ENCODE peak calls at places on chromosomes 5 and 9, in ten cellular contexts. V, R, G, D, W, X, E, O, S and Q are unnamed samples. For H3K4me1, the result is how much of the 10 kb centered on the place peaks cover.

GRCh38 chr5:71938886-71939285 is 168.4 kb upstream of the MAP1B start:
- DNase-seq in W (no peak), O (no peak), R (no peak), X (no peak), S (no peak), D (no peak), V (no peak), G (no peak), E (no peak), Q (no peak)

GRCh38 chr5:143775258-143775657 is 36.7 kb upstream of the HMHB1 start:
- DNase-seq in W (peak), V (peak), G (no peak), E (no peak), O (no peak), R (no peak), S (no peak), X (no peak), D (peak), Q (no peak)

GRCh38 chr9:22079873-22080341 is 70.8 kb upstream of the CDKN2B start:
- DNase-seq in W (no peak), G (no peak), E (no peak), V (peak), S (no peak), D (peak), R (no peak), X (no peak), O (no peak), Q (no peak)

GRCh38 chr9:89144242-89144641 is 34.4 kb downstream of the SHC3 start:
- DNase-seq in O (no peak), G (no peak), X (no peak), V (no peak), E (no peak), R (no peak), S (no peak), W (no peak), D (peak), Q (no peak)

GRCh38 chr5:159901772-159902171 is 14.5 kb upstream of the ADRA1B start:
- DNase-seq in O (no peak), G (no peak), X (no peak), W (no peak), R (no peak), S (no peak), D (no peak), V (no peak), E (no peak), Q (no peak)

GRCh38 chr9:122015165-122015821 is 77.8 kb downstream of the TTLL11 start:
- DNase-seq in R (no peak), W (no peak), X (no peak), E (no peak), D (no peak), S (no peak), V (no peak), O (no peak), G (no peak), Q (no peak)

GRCh38 chr9:123216387-123216786 is 52.0 kb downstream of the STRBP start:
- DNase-seq in X (no peak), O (no peak), G (no peak), V (no peak), R (no peak), S (no peak), E (no peak), W (no peak), D (peak), Q (no peak)

GRCh38 chr5:10145922-10146321 is 103.8 kb downstream of the ATPSCKMT start:
- DNase-seq in W (peak), X (peak), S (no peak), O (no peak), G (peak), D (peak), R (no peak), E (no peak), V (peak), Q (no peak)

GRCh38 chr9:35910613-35911488 is 1.6 kb downstream of the SPAAR start:
- DNase-seq in D (peak), X (peak), O (peak), R (no peak), W (peak), S (peak), G (no peak), V (peak), E (peak), Q (no peak)

GRCh38 chr5:64569880-64570279 is 64.1 kb downstream of the RGS7BP start:
- DNase-seq in D (no peak), E (no peak), G (no peak), R (no peak), O (no peak), X (no peak), S (no peak), V (no peak), W (no peak), Q (no peak)

GRCh38 chr9:3578786-3579185 is 53.0 kb upstream of the RFX3 start:
- DNase-seq in O (no peak), S (no peak), V (peak), X (no peak), E (no peak), G (no peak), R (no peak), D (peak), W (peak), Q (no peak)

GRCh38 chr5:132417010-132417439 is 47.5 kb downstream of the SLC22A5 start:
- DNase-seq in E (no peak), X (peak), R (no peak), G (no peak), D (no peak), O (no peak), V (no peak), S (no peak), W (no peak), Q (no peak)

GRCh38 chr9:130987738-130988399 is 21.1 kb upstream of the LAMC3 start:
- DNase-seq in D (no peak), X (no peak), E (no peak), V (no peak), W (no peak), S (no peak), G (no peak), O (no peak), R (no peak), Q (no peak)

GRCh38 chr5:141121563-141121962 is at the start of gene PCDHB4:
- DNase-seq in S (no peak), R (no peak), O (peak), V (no peak), G (no peak), W (peak), X (no peak), D (no peak), E (no peak), Q (no peak)

GRCh38 chr5:118447350-118447749 is 541.0 kb downstream of the DTWD2 start:
- DNase-seq in E (no peak), S (no peak), V (no peak), D (no peak), O (no peak), G (no peak), W (no peak), R (no peak), X (no peak), Q (no peak)

GRCh38 chr5:64229163-64229774 is 63.6 kb downstream of the RNF180 start:
- DNase-seq in W (peak), O (no peak), R (no peak), S (no peak), D (peak), X (no peak), E (no peak), G (no peak), V (peak), Q (no peak)

DNA sequence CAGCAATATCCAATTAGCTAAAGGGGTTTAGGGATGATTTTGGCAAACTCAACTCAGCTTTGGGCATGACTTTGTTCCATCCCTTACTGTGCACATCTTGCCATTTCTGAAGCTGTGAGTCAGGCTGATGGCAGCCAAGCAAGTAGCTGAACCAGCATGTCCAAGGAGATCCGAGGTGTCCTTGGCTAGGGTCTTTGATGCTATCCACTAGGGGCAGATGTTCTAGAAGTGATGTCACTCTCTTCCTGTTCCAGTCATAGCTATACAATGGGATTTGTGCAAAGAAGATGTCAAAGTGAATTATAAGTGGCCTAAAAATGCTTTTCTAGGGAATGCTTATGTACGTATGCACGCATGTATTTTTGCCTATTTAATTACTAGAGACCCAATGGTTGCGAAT is 160.8 kb upstream of the PAPPA start:
- DNase-seq in E (no peak), W (no peak), X (no peak), S (no peak), D (peak), G (no peak), V (peak), R (no peak), O (no peak), Q (no peak)
- TF ChIP-seq CTCF in E (no peak), W (peak), X (no peak), S (no peak), D (peak), G (no peak), V (peak), R (no peak), O (no peak), Q (no peak)

GRCh38 chr5:107457138-107457537 is 213.6 kb downstream of the EFNA5 start:
- DNase-seq in G (no peak), O (no peak), V (no peak), W (no peak), S (no peak), R (no peak), D (no peak), X (no peak), E (no peak), Q (no peak)
- H3K4me1 ChIP-seq in G (under half), O (under half), V (under half), W (under half), S (under half), R (under half), D (under half), X (under half), E (under half), Q (under half)

GRCh38 chr5:171537463-171537862 is 118.0 kb downstream of the FGF18 start:
- DNase-seq in R (no peak), X (no peak), O (no peak), E (no peak), D (peak), G (no peak), S (no peak), V (no peak), W (peak), Q (no peak)

GRCh38 chr5:171533153-171533552 is 113.7 kb downstream of the FGF18 start:
- DNase-seq in G (no peak), S (no peak), X (no peak), E (no peak), D (no peak), V (no peak), W (no peak), R (no peak), O (no peak), Q (no peak)

GRCh38 chr5:171535162-171535561 is 115.7 kb downstream of the FGF18 start:
- DNase-seq in W (no peak), X (no peak), E (no peak), V (no peak), S (no peak), O (no peak), D (no peak), R (no peak), G (no peak), Q (peak)

GRCh38 chr5:171531638-171532037 is 112.2 kb downstream of the FGF18 start:
- DNase-seq in S (no peak), V (no peak), R (peak), E (no peak), O (no peak), D (no peak), X (no peak), G (no peak), W (no peak), Q (no peak)

DNA sequence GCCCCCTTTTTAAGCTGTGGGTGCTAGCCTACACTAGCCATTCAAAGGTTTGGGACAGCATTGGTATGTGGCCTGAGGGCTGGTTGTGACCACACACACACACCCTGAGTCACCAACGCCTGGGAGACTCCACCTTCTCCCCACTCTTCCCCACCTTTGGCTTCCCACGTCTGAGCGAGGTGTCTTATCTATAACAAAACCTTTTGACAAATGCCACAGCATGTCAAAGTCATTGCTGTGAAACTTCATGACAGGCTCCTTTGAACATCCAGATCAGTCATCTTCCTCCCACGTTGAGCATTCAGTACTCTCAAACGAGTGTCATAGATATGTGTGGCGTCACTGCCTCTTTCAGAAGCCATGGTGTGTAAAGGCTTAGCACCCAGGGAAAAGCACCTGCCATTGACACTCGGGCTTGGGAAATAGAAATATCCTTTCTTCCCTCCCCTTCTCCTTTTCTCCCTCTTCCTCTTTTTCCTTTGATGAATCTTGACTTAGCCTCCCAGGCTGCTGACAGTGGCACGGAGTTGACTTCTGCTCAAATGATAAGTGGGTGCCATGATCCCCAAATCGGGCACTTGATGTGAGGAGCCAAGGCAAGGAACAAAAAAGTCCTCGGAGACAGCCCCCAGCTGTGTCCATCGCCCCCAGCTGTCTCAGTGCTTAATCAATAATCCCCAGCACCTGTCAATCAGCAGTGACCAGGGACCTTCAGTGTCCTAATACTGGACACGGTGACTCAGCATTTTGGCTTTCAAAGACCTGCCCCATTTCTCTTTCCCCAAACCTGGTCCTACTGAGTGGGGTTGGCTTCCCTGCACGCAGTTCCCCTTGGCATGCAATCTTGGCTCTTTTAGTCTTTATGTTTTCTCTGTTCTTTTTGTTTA is 114.8 kb downstream of the FGF18 start:
- DNase-seq in V (no peak), G (no peak), R (peak), W (no peak), X (no peak), D (no peak), S (no peak), E (no peak), O (no peak), Q (no peak)
- H3K27ac ChIP-seq in V (no peak), G (no peak), R (no peak), W (no peak), X (no peak), D (no peak), S (no peak), E (no peak), O (no peak), Q (no peak)

GRCh38 chr5:116090192-116090790 is 5.5 kb downstream of the COMMD10 start:
- DNase-seq in X (no peak), G (no peak), S (no peak), O (no peak), E (no peak), R (no peak), V (no peak), W (no peak), D (no peak), Q (no peak)

GRCh38 chr5:116088062-116088461 is 3.2 kb downstream of the COMMD10 start:
- DNase-seq in V (no peak), W (no peak), E (no peak), O (no peak), S (no peak), X (no peak), R (no peak), D (no peak), G (no peak), Q (no peak)

GRCh38 chr5:116084231-116084630 is 594 bp upstream of the COMMD10 start:
- DNase-seq in R (no peak), V (peak), O (no peak), W (no peak), E (no peak), S (peak), D (peak), G (no peak), X (peak), Q (no peak)

GRCh38 chr5:116084891-116085715 is at the start of gene COMMD10:
- DNase-seq in G (peak), X (peak), V (peak), O (peak), S (peak), W (peak), R (peak), D (peak), E (peak), Q (peak)
- TF ChIP-seq CTCF in G (no peak), X (no peak), V (no peak), O (no peak), S (no peak), W (no peak), R (no peak), D (no peak), E (no peak), Q (no peak)